ENCODE peak calls at places on chromosome 17, in eight cellular contexts. W is stimulated activated CD8-positive, alpha-beta memory T cell treated with anti-CD3 and anti-CD28 coated beads, Interleukin-7, amount 100 ng/mL, for 1 hour; O is GM13976; S is T-helper 2 cell; X is GM23338; V is activated CD4-positive, alpha-beta T cell treated with anti-CD3 and anti-CD28 coated beads for 48 hours; F is activated CD8-positive, alpha-beta memory T cell treated with anti-CD3 and anti-CD28 coated beads for 1 hour; C is A172. M is an unnamed sample.

GRCh38 chr17:78748730-78749317 is 33.2 kb downstream of the CYTH1 start:
- DNase-seq in W (peak; percentile 55), O (no peak), S (peak; percentile 86), X (no peak), V (peak; percentile 82), F (peak; percentile 50), C (peak; percentile 79), M (peak; percentile 79)

GRCh38 chr17:48351916-48352332 is 78.1 kb downstream of the SKAP1 start:
- DNase-seq in W (no peak), O (peak; percentile 32), S (peak; percentile 23), X (peak; percentile 53), V (no peak), F (no peak), C (peak; percentile 49), M (no peak)

GRCh38 chr17:79573196-79573929 is 37.5 kb downstream of the RBFOX3 start:
- DNase-seq in W (no peak), O (no peak), S (no peak), X (no peak), V (no peak), F (no peak), C (peak; percentile 73), M (no peak)

GRCh38 chr17:17063546-17064122 is 21.4 kb downstream of the MPRIP start:
- DNase-seq in W (no peak), O (no peak), S (peak; percentile 68), X (no peak), V (no peak), F (no peak), C (peak; percentile 49), M (no peak)

GRCh38 chr17:7767425-7768021 is 50.0 kb downstream of the DNAH2 start:
- DNase-seq in W (no peak), O (no peak), S (no peak), X (no peak), V (no peak), F (no peak), C (peak; percentile 69), M (no peak)

GRCh38 chr17:2602597-2603017 is 9.2 kb downstream of the PAFAH1B1 start:
- DNase-seq in W (no peak), O (no peak), S (no peak), X (no peak), V (peak; percentile 19), F (no peak), C (no peak), M (no peak)

GRCh38 chr17:54795046-54795445 is 105.6 kb upstream of the TOM1L1 start:
- DNase-seq in W (no peak), O (no peak), S (no peak), X (no peak), V (no peak), F (no peak), C (no peak), M (no peak)

GRCh38 chr17:73467651-73468050 is 155.8 kb upstream of the CDC42EP4 start:
- DNase-seq in W (no peak), O (no peak), S (no peak), X (no peak), V (no peak), F (no peak), C (no peak), M (no peak)

GRCh38 chr17:59893617-59894100 is 738 bp downstream of the RPS6KB1 start:
- DNase-seq in W (no peak), O (no peak), S (no peak), X (peak; percentile 63), V (peak; percentile 47), F (no peak), C (peak; percentile 29), M (peak; percentile 3)

GRCh38 chr17:80803451-80804428 is 187.9 kb upstream of the CHMP6 start:
- DNase-seq in W (no peak), O (no peak), S (no peak), X (no peak), V (no peak), F (no peak), C (no peak), M (no peak)

GRCh38 chr17:2853111-2853721 is 57.0 kb downstream of the RAP1GAP2 start:
- DNase-seq in W (no peak), O (peak; percentile 50), S (peak; percentile 10), X (peak; percentile 74), V (peak; percentile 35), F (no peak), C (peak; percentile 33), M (peak; percentile 31)

M was measured in T-cell.